ENCODE peak calls at places on chromosomes 3 and 15, in five cellular contexts. R is vagina, K is retinal pigment epithelial cell, V is hepatocyte, Q is HCT116. I is an unnamed sample.

GRCh38 chr3:39106281-39107055 is 959 bp downstream of the GORASP1 start:
- DNase-seq in R (peak), K (no peak), V (peak), Q (no peak), I (peak)

GRCh38 chr3:124325248-124325647 is 333.3 kb upstream of the ROPN1 start:
- DNase-seq in R (no peak), K (no peak), V (no peak), Q (no peak), I (no peak)

GRCh38 chr3:45958333-45958791 is 15.1 kb downstream of the CXCR6 start:
- DNase-seq in R (no peak), K (no peak), V (no peak), Q (no peak), I (no peak)

GRCh38 chr3:14803101-14803980 is 15.4 kb upstream of the FGD5 start:
- DNase-seq in R (no peak), K (no peak), V (peak), Q (no peak), I (peak)

GRCh38 chr15:64412216-64412615 is 24.6 kb downstream of the TRIP4 start:
- DNase-seq in R (no peak), K (no peak), V (no peak), Q (no peak), I (no peak)

GRCh38 chr3:182637350-182638197 is 155.7 kb upstream of the ATP11B start:
- DNase-seq in R (no peak), K (no peak), V (no peak), Q (no peak), I (no peak)

GRCh38 chr15:93282808-93283207 is 193.8 kb upstream of the RGMA start:
- DNase-seq in R (peak), K (no peak), V (no peak), Q (no peak), I (no peak)

GRCh38 chr3:178436773-178437172 is 99.5 kb upstream of the KCNMB2 start:
- DNase-seq in R (no peak), K (peak), V (peak), Q (peak), I (peak)

GRCh38 chr3:146160233-146160963 is 586 bp downstream of the PLOD2 start:
- DNase-seq in R (no peak), K (peak), V (peak), Q (peak), I (peak)
- TF ChIP-seq CTCF in R (peak), K (peak), V (peak), Q (peak), I (peak)

GRCh38 chr3:129432036-129432435 is 3.6 kb upstream of the EFCAB12 start:
- DNase-seq in R (no peak), K (no peak), V (no peak), Q (no peak), I (no peak)

GRCh38 chr3:129435367-129435766 is 4.4 kb downstream of the MBD4 start:
- DNase-seq in R (no peak), K (no peak), V (no peak), Q (no peak), I (no peak)

GRCh38 chr3:129433565-129433964 is 5.1 kb upstream of the EFCAB12 start:
- DNase-seq in R (no peak), K (no peak), V (no peak), Q (no peak), I (no peak)

GRCh38 chr3:129432671-129433070 is 4.2 kb upstream of the EFCAB12 start:
- DNase-seq in R (no peak), K (no peak), V (no peak), Q (no peak), I (no peak)

GRCh38 chr3:129434140-129434539 is 5.6 kb downstream of the MBD4 start:
- DNase-seq in R (no peak), K (no peak), V (no peak), Q (no peak), I (no peak)
- H3K4me3 ChIP-seq in R (no peak), K (no peak), V (no peak), Q (no peak), I (no peak)

DNA sequence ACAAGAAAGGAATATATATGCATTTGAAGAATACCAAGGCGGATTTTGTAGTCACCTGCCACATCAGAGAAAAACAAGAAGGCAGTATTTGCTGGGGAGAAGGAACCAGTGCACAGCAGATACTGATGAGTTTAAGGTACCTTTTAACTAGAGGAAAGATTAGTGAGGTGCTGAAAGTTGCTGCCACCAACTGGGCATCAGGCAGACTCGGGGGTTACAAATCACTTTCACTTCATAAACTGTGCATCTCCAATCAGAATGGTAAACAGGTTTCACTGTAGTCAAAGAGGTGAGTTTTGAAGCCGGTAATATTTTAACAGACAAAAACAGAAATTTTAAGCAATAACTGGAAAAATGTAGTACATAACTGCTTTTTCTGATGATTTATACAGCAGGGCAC is 4.1 kb downstream of the FBN1 start:
- DNase-seq in R (no peak), K (no peak), V (no peak), Q (no peak), I (peak)
- TF ChIP-seq CTCF in R (no peak), K (peak), V (peak), Q (no peak), I (peak)

GRCh38 chr15:75153565-75154248 is 48.0 kb upstream of the C15orf39 start:
- DNase-seq in R (no peak), K (no peak), V (no peak), Q (no peak), I (no peak)

GRCh38 chr15:75151214-75152128 is 50.2 kb upstream of the C15orf39 start:
- DNase-seq in R (no peak), K (no peak), V (no peak), Q (no peak), I (no peak)

GRCh38 chr15:75153084-75153483 is 48.6 kb upstream of the C15orf39 start:
- DNase-seq in R (no peak), K (no peak), V (no peak), Q (peak), I (peak)

GRCh38 chr15:75154461-75155062 is 47.1 kb upstream of the C15orf39 start:
- DNase-seq in R (no peak), K (no peak), V (no peak), Q (no peak), I (no peak)

DNA sequence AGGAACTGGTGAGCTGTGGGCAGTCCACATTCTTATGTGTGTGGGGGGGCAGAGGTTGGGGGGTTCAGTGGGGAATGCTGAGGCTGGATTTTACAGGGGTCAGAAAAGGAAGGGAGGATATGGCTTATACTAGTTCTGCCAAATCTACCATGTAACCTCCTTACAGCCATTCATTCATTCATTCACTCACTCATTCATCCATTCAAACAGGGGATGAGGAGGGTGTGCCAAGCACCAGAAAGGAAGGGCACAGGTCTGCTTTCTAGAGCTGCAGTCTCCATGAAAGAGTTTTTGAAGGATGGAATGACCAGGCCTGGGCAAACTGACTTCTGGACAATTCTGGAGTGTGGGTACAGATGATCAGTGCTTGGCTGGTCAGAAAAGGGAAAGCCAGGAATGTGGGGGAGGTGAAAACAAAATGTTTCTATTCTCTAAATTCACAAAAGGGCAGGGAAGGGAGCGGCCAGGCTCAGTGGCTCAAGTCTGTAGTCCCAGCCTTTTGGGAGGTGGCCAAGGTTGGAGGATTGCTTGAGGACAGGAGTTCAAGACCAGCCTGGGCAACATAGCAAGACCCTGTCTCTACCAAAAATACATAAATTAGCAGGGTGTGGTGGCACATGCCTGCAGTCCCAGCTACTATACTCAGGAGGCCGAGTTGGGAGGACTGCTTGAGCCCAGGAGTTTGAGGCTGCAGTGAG is 49.2 kb upstream of the C15orf39 start:
- DNase-seq in R (no peak), K (no peak), V (no peak), Q (no peak), I (no peak)
- H3K4me3 ChIP-seq in R (no peak), K (no peak), V (no peak), Q (no peak), I (no peak)

DNA sequence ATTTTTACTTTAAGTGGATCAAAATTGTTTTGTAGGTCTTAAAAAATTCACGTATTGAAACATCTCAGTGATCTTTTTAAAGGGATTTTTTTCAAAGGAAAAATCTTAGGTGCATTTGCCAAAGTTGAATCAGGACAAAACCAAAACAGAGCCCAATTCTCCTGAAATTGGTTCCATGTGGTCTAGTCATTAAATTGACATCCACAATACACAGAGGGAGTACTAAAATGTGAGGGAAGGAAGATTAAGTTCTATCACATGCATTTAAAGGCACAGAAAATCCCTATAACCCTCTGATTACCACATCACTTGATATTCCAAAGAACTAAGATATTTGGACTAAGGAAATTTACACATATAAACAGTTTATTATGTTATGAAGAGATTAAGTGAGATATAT is 39.3 kb upstream of the HDC start:
- DNase-seq in R (no peak), K (no peak), V (no peak), Q (no peak), I (no peak)
- TF ChIP-seq CTCF in R (no peak), K (no peak), V (no peak), Q (no peak), I (no peak)

DNA sequence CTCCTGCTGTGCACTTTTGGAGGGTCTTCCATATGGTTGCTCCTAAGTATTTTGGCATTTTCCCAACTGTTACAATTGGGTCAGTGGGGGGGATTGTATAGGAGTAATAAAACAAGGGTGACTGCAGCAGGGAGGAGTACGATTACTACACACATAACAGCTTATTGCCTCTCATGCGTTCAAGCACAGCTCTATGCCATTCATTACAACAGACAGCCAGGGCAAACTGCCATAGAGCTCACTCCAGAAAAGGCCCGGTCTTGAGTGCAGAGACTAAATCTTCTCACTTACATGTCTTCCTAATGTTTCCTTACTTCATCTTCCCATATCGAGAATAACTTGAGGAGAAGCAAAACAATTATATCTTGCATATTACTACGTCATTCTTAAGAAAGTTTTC is 1.4 kb upstream of the CHMP2B start:
- DNase-seq in R (no peak), K (no peak), V (no peak), Q (no peak), I (no peak)
- H3K4me3 ChIP-seq in R (no peak), K (no peak), V (no peak), Q (no peak), I (no peak)

GRCh38 chr3:155325263-155325835 is 31.9 kb upstream of the STRIT1 start:
- DNase-seq in R (no peak), K (no peak), V (no peak), Q (no peak), I (no peak)
- TF ChIP-seq CTCF in R (no peak), K (no peak), V (no peak), Q (peak), I (no peak)